ENCODE peak calls at places on chromosomes 13 and 19, in four cellular contexts. One of them, this sample, is unnamed.
A peak's percentile ranks its signal among the peaks of the same experiment; 100 is the strongest.

GRCh38 chr19:33186835-33187540 is 7.1 kb upstream of the LRP3 start:
- DNase-seq in GM10248: no peak
- DNase-seq in kidney: peak; percentile 83
- DNase-seq in ascending aorta: no peak
- DNase-seq in this sample: peak; percentile 3

GRCh38 chr13:20676213-20676612 is 27.3 kb upstream of the IL17D start:
- DNase-seq in GM10248: no peak
- DNase-seq in kidney: no peak
- DNase-seq in ascending aorta: no peak
- DNase-seq in this sample: no peak

GRCh38 chr13:39415403-39415802 is 187.6 kb downstream of the LHFPL6 start:
- DNase-seq in GM10248: no peak
- DNase-seq in kidney: no peak
- DNase-seq in ascending aorta: no peak
- DNase-seq in this sample: no peak

GRCh38 chr19:38070573-38070972 is 153.4 kb downstream of the DPF1 start:
- DNase-seq in GM10248: no peak
- DNase-seq in kidney: no peak
- DNase-seq in ascending aorta: no peak
- DNase-seq in this sample: no peak

GRCh38 chr19:38250821-38251563 is 5.2 kb downstream of the PPP1R14A start:
- DNase-seq in GM10248: no peak
- DNase-seq in kidney: peak; percentile 96
- DNase-seq in ascending aorta: peak; percentile 43
- DNase-seq in this sample: no peak

GRCh38 chr13:23468811-23469210 is 35.3 kb upstream of the SACS start:
- DNase-seq in GM10248: no peak
- DNase-seq in kidney: no peak
- DNase-seq in ascending aorta: no peak
- DNase-seq in this sample: no peak

GRCh38 chr19:8629184-8629583 is 1.2 kb upstream of the NFILZ start:
- DNase-seq in GM10248: no peak
- DNase-seq in kidney: no peak
- DNase-seq in ascending aorta: no peak
- DNase-seq in this sample: no peak

GRCh38 chr19:58054792-58055482 is 4.1 kb upstream of the ZNF135 start:
- DNase-seq in GM10248: no peak
- DNase-seq in kidney: no peak
- DNase-seq in ascending aorta: no peak
- DNase-seq in this sample: no peak

GRCh38 chr19:41748012-41748411 is 7.3 kb upstream of the CEACAM6 start:
- DNase-seq in GM10248: no peak
- DNase-seq in kidney: no peak
- DNase-seq in ascending aorta: no peak
- DNase-seq in this sample: no peak

GRCh38 chr19:57053401-57053800 is 66.4 kb upstream of the USP29 start:
- DNase-seq in GM10248: no peak
- DNase-seq in kidney: no peak
- DNase-seq in ascending aorta: no peak
- DNase-seq in this sample: no peak

GRCh38 chr19:5877869-5878268 is 7.5 kb upstream of the FUT5 start:
- DNase-seq in GM10248: no peak
- DNase-seq in kidney: no peak
- DNase-seq in ascending aorta: no peak
- DNase-seq in this sample: no peak

GRCh38 chr19:31560021-31560770 is 211.0 kb upstream of the TSHZ3 start:
- DNase-seq in GM10248: no peak
- DNase-seq in kidney: no peak
- DNase-seq in ascending aorta: no peak
- DNase-seq in this sample: no peak

GRCh38 chr19:16085115-16085514 is 8.8 kb downstream of the TPM4 start:
- DNase-seq in GM10248: no peak
- DNase-seq in kidney: no peak
- DNase-seq in ascending aorta: no peak
- DNase-seq in this sample: no peak

GRCh38 chr13:73268306-73268705 is 209.5 kb downstream of the KLF5 start:
- DNase-seq in GM10248: no peak
- DNase-seq in kidney: no peak
- DNase-seq in ascending aorta: no peak
- DNase-seq in this sample: no peak

GRCh38 chr13:109844396-109844795 is 58.0 kb upstream of the IRS2 start:
- DNase-seq in GM10248: no peak
- DNase-seq in kidney: no peak
- DNase-seq in ascending aorta: no peak
- DNase-seq in this sample: no peak

GRCh38 chr13:96824110-96824509 is 170.2 kb downstream of the OXGR1 start:
- DNase-seq in GM10248: no peak
- DNase-seq in kidney: no peak
- DNase-seq in ascending aorta: no peak
- DNase-seq in this sample: no peak

GRCh38 chr13:104426435-104426834 is 1360.2 kb upstream of the SLC10A2 start:
- DNase-seq in GM10248: no peak
- DNase-seq in kidney: no peak
- DNase-seq in ascending aorta: no peak
- DNase-seq in this sample: no peak

GRCh38 chr19:58170860-58171259 is 12.0 kb upstream of the ZNF274 start:
- DNase-seq in GM10248: no peak
- DNase-seq in kidney: no peak
- DNase-seq in ascending aorta: no peak
- DNase-seq in this sample: no peak

GRCh38 chr19:34676697-34677385 is at the start of gene SCGB2B2:
- DNase-seq in GM10248: no peak
- DNase-seq in kidney: no peak
- DNase-seq in ascending aorta: peak; percentile 21
- DNase-seq in this sample: no peak
- TF ChIP-seq CTCF in GM10248: no peak
- TF ChIP-seq CTCF in kidney: no peak
- TF ChIP-seq CTCF in ascending aorta: no peak
- TF ChIP-seq CTCF in this sample: no peak

DNA sequence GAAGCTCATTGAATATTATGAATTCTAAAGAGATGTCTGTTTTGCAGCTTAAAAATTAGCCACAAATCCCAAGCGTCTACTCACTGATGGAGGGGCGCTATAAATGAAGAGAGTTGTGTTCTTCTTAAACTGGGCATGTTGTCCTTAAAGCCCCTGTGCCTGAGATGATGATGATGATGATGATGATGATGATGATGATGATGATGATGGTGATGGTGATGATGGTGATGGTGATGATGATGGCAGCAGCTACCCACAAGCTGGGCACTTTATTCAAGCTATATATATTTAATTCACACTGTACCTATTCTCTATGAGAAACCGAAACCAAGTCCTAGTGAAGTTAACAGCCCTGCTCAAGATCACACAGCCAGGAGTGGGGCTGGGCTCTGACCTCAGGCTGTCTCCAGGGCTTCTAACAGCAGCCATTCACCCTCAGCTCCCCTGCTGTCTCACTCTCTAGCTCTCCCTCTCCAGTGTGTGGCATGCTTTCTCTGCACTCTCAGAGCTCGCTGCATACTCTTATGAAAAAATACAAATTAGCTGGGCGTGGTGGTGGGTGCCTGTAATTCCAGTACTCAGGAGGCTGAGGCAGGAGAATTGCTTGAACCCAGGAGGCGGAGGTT is 169.0 kb downstream of the SHISA2 start:
- DNase-seq in GM10248: no peak
- DNase-seq in kidney: no peak
- DNase-seq in ascending aorta: no peak
- DNase-seq in this sample: no peak
- TF ChIP-seq CTCF in GM10248: no peak
- TF ChIP-seq CTCF in kidney: no peak
- TF ChIP-seq CTCF in ascending aorta: no peak
- TF ChIP-seq CTCF in this sample: no peak

GRCh38 chr19:55649579-55650557 is 1.9 kb downstream of the CCDC106 start:
- DNase-seq in GM10248: peak; percentile 56
- DNase-seq in kidney: peak; percentile 59
- DNase-seq in ascending aorta: no peak
- DNase-seq in this sample: no peak

GRCh38 chr19:55646889-55647731 is 902 bp upstream of the CCDC106 start:
- DNase-seq in GM10248: no peak
- DNase-seq in kidney: peak; percentile 48
- DNase-seq in ascending aorta: no peak
- DNase-seq in this sample: no peak

GRCh38 chr19:55645512-55645881 is 2.0 kb downstream of the ZNF581 start:
- DNase-seq in GM10248: no peak
- DNase-seq in kidney: peak; percentile 43
- DNase-seq in ascending aorta: no peak
- DNase-seq in this sample: no peak

GRCh38 chr19:55648657-55649578 is 906 bp downstream of the CCDC106 start:
- DNase-seq in GM10248: no peak
- DNase-seq in kidney: peak; percentile 80
- DNase-seq in ascending aorta: no peak
- DNase-seq in this sample: no peak

GRCh38 chr19:55647732-55648656 is at the start of gene CCDC106:
- DNase-seq in GM10248: peak; percentile 57
- DNase-seq in kidney: peak; percentile 90
- DNase-seq in ascending aorta: no peak
- DNase-seq in this sample: peak; percentile 76
- TF ChIP-seq CTCF in GM10248: no peak
- TF ChIP-seq CTCF in kidney: no peak
- TF ChIP-seq CTCF in ascending aorta: no peak
- TF ChIP-seq CTCF in this sample: no peak

GRCh38 chr13:85265296-85265695 is 533.9 kb downstream of the SLITRK6 start:
- DNase-seq in GM10248: no peak
- DNase-seq in kidney: no peak
- DNase-seq in ascending aorta: no peak
- DNase-seq in this sample: no peak

GRCh38 chr13:85266771-85267170 is 532.4 kb downstream of the SLITRK6 start:
- DNase-seq in GM10248: no peak
- DNase-seq in kidney: no peak
- DNase-seq in ascending aorta: no peak
- DNase-seq in this sample: no peak

GRCh38 chr13:85266331-85266730 is 532.9 kb downstream of the SLITRK6 start:
- DNase-seq in GM10248: no peak
- DNase-seq in kidney: no peak
- DNase-seq in ascending aorta: no peak
- DNase-seq in this sample: no peak

GRCh38 chr13:85260896-85261295 is 538.3 kb downstream of the SLITRK6 start:
- DNase-seq in GM10248: no peak
- DNase-seq in kidney: no peak
- DNase-seq in ascending aorta: no peak
- DNase-seq in this sample: no peak

GRCh38 chr13:85261757-85262346 is 537.4 kb downstream of the SLITRK6 start:
- DNase-seq in GM10248: no peak
- DNase-seq in kidney: no peak
- DNase-seq in ascending aorta: no peak
- DNase-seq in this sample: no peak
- TF ChIP-seq CTCF in GM10248: no peak
- TF ChIP-seq CTCF in kidney: no peak
- TF ChIP-seq CTCF in ascending aorta: no peak
- TF ChIP-seq CTCF in this sample: no peak

GRCh38 chr19:47675859-47676258 is 37.4 kb upstream of the EHD2 start:
- DNase-seq in GM10248: no peak
- DNase-seq in kidney: no peak
- DNase-seq in ascending aorta: no peak
- DNase-seq in this sample: no peak
- TF ChIP-seq CTCF in GM10248: no peak
- TF ChIP-seq CTCF in kidney: no peak
- TF ChIP-seq CTCF in ascending aorta: no peak
- TF ChIP-seq CTCF in this sample: no peak

GRCh38 chr19:29596885-29597525 is 9.1 kb upstream of the POP4 start:
- DNase-seq in GM10248: no peak
- DNase-seq in kidney: no peak
- DNase-seq in ascending aorta: no peak
- DNase-seq in this sample: no peak
- TF ChIP-seq CTCF in GM10248: peak; percentile 58
- TF ChIP-seq CTCF in kidney: peak; percentile 13
- TF ChIP-seq CTCF in ascending aorta: no peak
- TF ChIP-seq CTCF in this sample: no peak

DNA sequence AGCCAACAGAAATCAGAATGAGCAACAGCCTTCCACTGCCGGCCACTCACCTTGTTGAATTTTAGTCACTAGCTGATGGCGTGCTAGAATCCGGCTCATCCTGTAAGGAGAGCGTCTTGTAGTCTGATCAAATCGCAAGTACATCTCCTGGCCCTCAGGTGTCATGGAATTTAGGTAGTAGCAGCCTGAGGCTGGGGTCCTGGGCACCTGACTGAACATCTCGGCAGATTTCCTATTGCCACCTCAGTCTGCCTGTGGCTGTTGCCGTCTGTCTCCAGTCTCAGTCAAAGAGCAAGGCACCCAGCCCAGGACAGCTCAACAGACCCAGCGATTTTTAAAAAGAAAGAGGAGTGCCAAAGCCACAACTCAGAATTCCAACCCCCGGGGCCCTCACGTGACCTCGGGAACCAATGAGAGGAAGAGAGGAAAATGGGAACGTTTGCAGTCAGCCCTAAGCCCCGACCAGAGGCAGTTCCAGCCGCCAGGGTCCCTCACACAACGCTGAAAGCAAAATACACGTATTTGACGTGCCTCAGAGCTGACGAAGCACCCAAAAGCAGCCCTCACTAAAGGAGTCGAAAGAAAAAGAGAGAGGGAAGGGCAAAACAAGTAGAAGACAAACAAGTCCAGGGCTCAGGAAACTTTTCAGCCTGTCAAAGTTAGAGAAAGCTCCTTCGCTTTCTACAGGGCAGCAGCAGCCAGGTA is at the start of gene STARD13:
- DNase-seq in GM10248: peak; percentile 47
- DNase-seq in kidney: peak; percentile 97
- DNase-seq in ascending aorta: peak; percentile 92
- DNase-seq in this sample: no peak
- TF ChIP-seq CTCF in GM10248: peak; percentile 11
- TF ChIP-seq CTCF in kidney: peak; percentile 14
- TF ChIP-seq CTCF in ascending aorta: peak; percentile 42
- TF ChIP-seq CTCF in this sample: no peak